ENCODE peak calls at places on chromosomes 13 and 19, in eight cellular contexts. J, G, P, E, T, O, H and L are unnamed samples.

GRCh38 chr13:77544365-77544764 is 8.9 kb downstream of the SCEL start:
- DNase-seq in G (no peak), J (no peak), H (peak), P (no peak), T (peak), E (no peak), O (no peak), L (no peak)

GRCh38 chr13:42046448-42046847 is 2.0 kb upstream of the DGKH start:
- DNase-seq in G (no peak), O (no peak), H (no peak), P (no peak), E (no peak), T (no peak), J (no peak), L (no peak)

GRCh38 chr13:87810920-87811344 is 139.8 kb downstream of the SLITRK5 start:
- DNase-seq in J (no peak), O (no peak), T (no peak), P (no peak), E (no peak), H (no peak), G (no peak), L (no peak)

GRCh38 chr13:76939215-76939614 is 9.1 kb upstream of the ACOD1 start:
- DNase-seq in O (no peak), G (no peak), E (peak), J (no peak), P (no peak), H (no peak), T (peak), L (no peak)

GRCh38 chr19:5692785-5693194 is 2.7 kb downstream of the RPL36 start:
- DNase-seq in E (no peak), T (peak), P (no peak), H (no peak), O (no peak), G (no peak), J (no peak), L (no peak)

GRCh38 chr13:26968431-26969335 is 202.9 kb downstream of the USP12 start:
- DNase-seq in O (no peak), J (peak), E (no peak), T (peak), P (no peak), H (no peak), G (peak), L (peak)

GRCh38 chr19:10145031-10145430 is 25.3 kb upstream of the EIF3G start:
- DNase-seq in G (no peak), O (no peak), T (no peak), H (no peak), J (no peak), P (no peak), E (no peak), L (no peak)

GRCh38 chr19:54133312-54133956 is 4.1 kb upstream of the CNOT3 start:
- DNase-seq in H (no peak), J (no peak), T (no peak), E (no peak), G (peak), O (no peak), P (peak), L (peak)

GRCh38 chr13:84653915-84654534 is 771.8 kb upstream of the SLITRK1 start:
- DNase-seq in G (no peak), T (no peak), E (no peak), H (no peak), P (no peak), J (peak), O (no peak), L (no peak)

GRCh38 chr19:10760268-10760944 is 42.5 kb downstream of the DNM2 start:
- DNase-seq in T (peak), P (peak), H (no peak), O (no peak), G (no peak), E (no peak), J (no peak), L (peak)

GRCh38 chr13:79990048-79990447 is 350.9 kb downstream of the SPRY2 start:
- DNase-seq in E (no peak), T (peak), O (no peak), H (no peak), J (no peak), G (no peak), P (no peak), L (no peak)

GRCh38 chr13:43289458-43290255 is 266.3 kb downstream of the DNAJC15 start:
- DNase-seq in G (no peak), O (no peak), T (no peak), P (no peak), J (no peak), E (no peak), H (no peak), L (no peak)

GRCh38 chr13:49357694-49358093 is 86.2 kb downstream of the CAB39L start:
- DNase-seq in E (no peak), T (peak), H (no peak), O (no peak), J (no peak), G (no peak), P (no peak), L (no peak)

GRCh38 chr13:111099292-111099691 is 15.8 kb upstream of the ARHGEF7 start:
- DNase-seq in G (no peak), E (peak), H (no peak), O (no peak), T (no peak), J (no peak), P (no peak), L (peak)

GRCh38 chr13:104426435-104426834 is 1360.2 kb upstream of the SLC10A2 start:
- DNase-seq in E (no peak), J (no peak), O (no peak), H (no peak), G (no peak), T (no peak), P (no peak), L (no peak)

GRCh38 chr19:45747513-45747912 is 14.3 kb downstream of the MEIOSIN start:
- DNase-seq in P (no peak), J (no peak), T (no peak), G (no peak), H (no peak), E (no peak), O (no peak), L (no peak)

GRCh38 chr13:112679381-112679780 is 10.5 kb upstream of the ATP11A start:
- DNase-seq in H (no peak), T (no peak), E (no peak), P (no peak), J (peak), G (peak), O (no peak), L (no peak)

DNA sequence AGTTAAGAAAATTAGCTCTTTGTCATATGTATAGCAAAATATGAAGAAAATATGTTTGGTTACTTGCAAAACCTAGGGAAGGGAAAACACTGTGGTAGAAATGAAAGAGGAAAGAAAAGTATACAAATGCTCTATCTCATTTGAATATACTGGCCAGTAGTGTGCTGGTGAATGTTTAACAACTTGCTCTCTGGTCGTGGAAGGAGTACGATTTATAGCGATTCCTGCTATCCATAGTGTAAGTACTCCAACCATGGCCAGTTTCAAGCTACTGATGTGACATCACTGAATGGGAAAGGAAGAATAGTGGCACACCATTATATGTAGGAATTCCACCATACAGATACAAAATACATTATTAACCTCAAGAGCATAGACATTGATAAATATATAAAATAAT is 9.3 kb downstream of the BORA start:
- DNase-seq in P (no peak), J (no peak), H (no peak), G (no peak), O (no peak), T (no peak), E (no peak), L (no peak)
- H3K4me3 ChIP-seq in P (no peak), J (no peak), H (no peak), G (no peak), O (no peak), T (no peak), E (no peak), L (no peak)

DNA sequence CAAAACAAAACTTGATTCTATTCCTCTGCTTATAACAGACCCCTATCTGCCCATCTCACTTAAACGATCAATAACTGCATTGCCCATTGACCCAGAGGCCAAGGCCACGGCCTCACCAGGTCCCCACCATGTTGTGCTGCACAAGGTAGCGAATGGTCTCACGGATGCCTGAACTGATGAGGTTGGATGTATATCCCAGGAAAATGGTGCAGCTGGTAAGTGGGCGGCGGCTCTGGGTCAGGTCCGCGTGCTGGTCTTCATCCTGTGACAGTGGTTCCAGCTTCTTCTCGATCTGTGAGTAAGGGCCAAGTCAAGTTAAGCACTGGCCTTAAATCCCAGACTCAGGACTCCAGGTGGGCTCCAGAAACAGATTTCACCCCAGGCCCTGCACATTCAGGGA is 1.6 kb downstream of the DHPS start:
- DNase-seq in J (no peak), P (no peak), G (no peak), E (no peak), H (no peak), O (no peak), T (no peak), L (no peak)
- H3K4me3 ChIP-seq in J (no peak), P (peak), G (no peak), E (no peak), H (no peak), O (no peak), T (peak), L (no peak)

GRCh38 chr13:30113531-30113930 is 193.8 kb downstream of the KATNAL1 start:
- DNase-seq in E (no peak), H (no peak), O (no peak), P (no peak), T (peak), J (no peak), G (no peak), L (no peak)

GRCh38 chr13:30115257-30115600 is 192.1 kb downstream of the KATNAL1 start:
- DNase-seq in P (no peak), H (no peak), G (no peak), E (no peak), O (no peak), J (no peak), T (no peak), L (no peak)

GRCh38 chr13:30114586-30115256 is 192.6 kb downstream of the KATNAL1 start:
- DNase-seq in T (peak), O (peak), P (peak), J (peak), H (peak), E (peak), G (peak), L (peak)

GRCh38 chr13:30112602-30113435 is 194.5 kb downstream of the KATNAL1 start:
- DNase-seq in O (peak), T (peak), E (peak), J (peak), P (peak), G (peak), H (peak), L (peak)

GRCh38 chr13:30113983-30114491 is 193.3 kb downstream of the KATNAL1 start:
- DNase-seq in P (no peak), O (no peak), E (no peak), J (no peak), H (peak), G (peak), T (peak), L (peak)
- H3K4me3 ChIP-seq in P (peak), O (no peak), E (peak), J (peak), H (peak), G (peak), T (peak), L (no peak)

GRCh38 chr19:38650911-38651584 is 3.6 kb downstream of the ACTN4 start:
- DNase-seq in P (no peak), E (peak), H (no peak), G (no peak), T (peak), J (no peak), O (no peak), L (no peak)
- H3K4me3 ChIP-seq in P (no peak), E (peak), H (no peak), G (peak), T (peak), J (peak), O (no peak), L (no peak)

DNA sequence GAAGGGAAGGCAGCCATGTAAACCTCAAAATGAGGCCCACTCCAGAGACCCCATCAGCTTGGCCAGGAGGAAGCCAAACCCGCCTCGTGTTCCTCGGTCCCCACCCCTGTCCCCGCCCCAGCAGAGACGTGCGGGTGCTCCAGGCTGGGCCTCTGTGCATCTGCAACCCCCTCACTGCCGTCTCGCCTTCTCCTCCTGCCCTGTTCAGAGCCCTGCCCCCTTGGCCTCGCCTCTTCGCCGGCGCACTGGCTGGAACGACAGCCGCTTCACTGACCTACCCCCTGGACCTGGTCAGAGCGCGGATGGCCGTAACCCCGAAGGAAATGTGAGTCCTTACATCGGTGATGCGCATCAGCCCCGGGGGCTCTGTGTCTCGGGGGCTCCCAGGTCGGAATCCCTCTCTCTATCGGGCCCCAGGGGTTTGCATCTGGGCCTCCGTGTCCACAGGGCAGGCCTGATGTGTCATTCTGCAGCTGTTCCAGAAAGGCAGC is 32.2 kb downstream of the TMEM161A start:
- DNase-seq in T (no peak), J (no peak), H (no peak), G (peak), O (no peak), P (no peak), E (no peak), L (no peak)
- H3K4me3 ChIP-seq in T (no peak), J (peak), H (peak), G (peak), O (no peak), P (no peak), E (no peak), L (peak)